ENCODE peak calls at places on chromosomes 13 and 19, in seven cellular contexts. B, V, N, P, C, W and R are unnamed samples.

GRCh38 chr19:3687774-3688706 is 12.2 kb downstream of the PIP5K1C start:
- DNase-seq in W (no peak), P (no peak), N (no peak), B (no peak), V (peak), C (peak), R (no peak)

GRCh38 chr13:101841687-101842086 is 389.2 kb downstream of the ITGBL1 start:
- DNase-seq in C (no peak), N (no peak), B (no peak), W (no peak), V (no peak), P (no peak), R (no peak)

GRCh38 chr13:106570354-106570822 is 2.5 kb upstream of the ARGLU1 start:
- DNase-seq in N (peak), P (no peak), C (peak), B (peak), V (peak), W (peak), R (no peak)

GRCh38 chr19:54600228-54600627 is 6.8 kb downstream of the LILRA1 start:
- DNase-seq in C (no peak), N (no peak), W (no peak), V (no peak), B (no peak), P (no peak), R (no peak)

GRCh38 chr13:31046711-31047279 is 114.3 kb downstream of the TEX26 start:
- DNase-seq in V (no peak), P (peak), C (no peak), W (peak), B (peak), N (no peak), R (no peak)

GRCh38 chr13:109917422-109917821 is 131.0 kb upstream of the IRS2 start:
- DNase-seq in B (no peak), P (no peak), V (no peak), N (no peak), C (no peak), W (no peak), R (no peak)

GRCh38 chr19:41641879-41642485 is 15.1 kb upstream of the CEACAM4 start:
- DNase-seq in B (no peak), C (peak), W (peak), P (peak), N (peak), V (peak), R (peak)

GRCh38 chr13:40564342-40564997 is 102.0 kb downstream of the FOXO1 start:
- DNase-seq in N (no peak), B (no peak), P (no peak), W (peak), V (no peak), C (no peak), R (peak)

GRCh38 chr13:27971236-27971645 is 2.1 kb upstream of the CDX2 start:
- DNase-seq in V (no peak), P (no peak), B (no peak), W (no peak), N (no peak), C (no peak), R (no peak)

GRCh38 chr13:96020155-96020575 is 33.0 kb downstream of the UGGT2 start:
- DNase-seq in V (no peak), W (peak), N (no peak), B (no peak), C (no peak), P (peak), R (no peak)

GRCh38 chr19:30522359-30522758 is 150.2 kb downstream of the ZNF536 start:
- DNase-seq in N (no peak), P (no peak), C (no peak), B (no peak), V (no peak), W (no peak), R (no peak)

GRCh38 chr13:33270906-33271538 is 14.5 kb downstream of the STARD13 start:
- DNase-seq in C (no peak), B (no peak), V (no peak), P (no peak), W (no peak), N (no peak), R (no peak)

GRCh38 chr19:47158879-47159509 is 28.4 kb downstream of the SAE1 start:
- DNase-seq in N (peak), C (peak), P (no peak), B (no peak), W (peak), V (no peak), R (no peak)

GRCh38 chr13:24035411-24035810 is 125.1 kb upstream of the SPATA13 start:
- DNase-seq in P (no peak), V (no peak), B (no peak), W (peak), N (no peak), C (no peak), R (no peak)

GRCh38 chr19:31109626-31110025 is 239.6 kb downstream of the TSHZ3 start:
- DNase-seq in P (no peak), C (no peak), N (no peak), V (no peak), W (no peak), B (no peak), R (no peak)

GRCh38 chr19:45884682-45885555 is 1.0 kb downstream of the IRF2BP1 start:
- DNase-seq in W (no peak), C (peak), V (no peak), B (no peak), N (no peak), P (no peak), R (no peak)

GRCh38 chr19:623175-623916 is 10.0 kb downstream of the POLRMT start:
- DNase-seq in N (no peak), V (no peak), W (no peak), P (no peak), B (no peak), C (no peak), R (no peak)

GRCh38 chr13:72643339-72643989 is 84.0 kb downstream of the MZT1 start:
- DNase-seq in C (peak), B (no peak), P (peak), V (peak), W (peak), N (no peak), R (peak)

GRCh38 chr19:3607398-3608078 is 863 bp upstream of the TBXA2R start:
- DNase-seq in C (no peak), V (no peak), N (no peak), P (no peak), B (peak), W (peak), R (no peak)

GRCh38 chr19:45591004-45591637 is 6.5 kb upstream of the OPA3 start:
- DNase-seq in C (peak), P (peak), W (no peak), N (no peak), V (peak), B (no peak), R (peak)

GRCh38 chr13:106133025-106133424 is 402.4 kb downstream of the EFNB2 start:
- DNase-seq in B (no peak), P (no peak), W (peak), C (no peak), N (no peak), V (no peak), R (no peak)

GRCh38 chr13:22080832-22081231 is 410.0 kb downstream of the FGF9 start:
- DNase-seq in P (no peak), V (no peak), W (no peak), N (no peak), C (no peak), B (no peak), R (no peak)

GRCh38 chr13:32969516-32969941 is 46.7 kb upstream of the KL start:
- DNase-seq in N (no peak), V (no peak), C (no peak), W (peak), B (no peak), P (no peak), R (no peak)

GRCh38 chr19:46610413-46610775 is 9.3 kb downstream of the CALM3 start:
- DNase-seq in P (no peak), V (no peak), W (no peak), C (no peak), N (no peak), B (no peak), R (no peak)